ENCODE peak calls at places on chromosomes 7 and 10, in four cellular contexts. One of them, this sample, is unnamed.

GRCh38 chr7:115005942-115006341 is 84.0 kb downstream of the MDFIC start:
- DNase-seq in lower leg skin: no peak
- DNase-seq in dorsolateral prefrontal cortex: no peak
- DNase-seq in A549: peak; percentile 48
- DNase-seq in this sample: no peak

GRCh38 chr7:99355098-99355497 is 19.4 kb upstream of the ARPC1B start:
- DNase-seq in lower leg skin: peak; percentile 10
- DNase-seq in dorsolateral prefrontal cortex: no peak
- DNase-seq in A549: no peak
- DNase-seq in this sample: no peak

GRCh38 chr10:113689574-113689973 is 9.9 kb downstream of the CASP7 start:
- DNase-seq in A549: no peak
- DNase-seq in lower leg skin: no peak
- DNase-seq in dorsolateral prefrontal cortex: no peak
- DNase-seq in this sample: no peak

GRCh38 chr7:83427929-83428328 is 221.0 kb downstream of the SEMA3E start:
- DNase-seq in A549: peak; percentile 6
- DNase-seq in dorsolateral prefrontal cortex: no peak
- DNase-seq in lower leg skin: no peak
- DNase-seq in this sample: no peak

GRCh38 chr7:20189852-20190251 is 27.3 kb downstream of the MACC1 start:
- DNase-seq in dorsolateral prefrontal cortex: no peak
- DNase-seq in A549: no peak
- DNase-seq in lower leg skin: no peak
- DNase-seq in this sample: no peak

GRCh38 chr7:6655636-6656385 is 18.7 kb downstream of the ZNF316 start:
- DNase-seq in lower leg skin: peak; percentile 78
- DNase-seq in A549: no peak
- DNase-seq in dorsolateral prefrontal cortex: peak; percentile 23
- DNase-seq in this sample: no peak

GRCh38 chr7:131010714-131011436 is 276.9 kb upstream of the KLF14 start:
- DNase-seq in dorsolateral prefrontal cortex: no peak
- DNase-seq in lower leg skin: no peak
- DNase-seq in A549: peak; percentile 56
- DNase-seq in this sample: no peak

GRCh38 chr7:884191-885003 is 8.0 kb downstream of the GET4 start:
- DNase-seq in dorsolateral prefrontal cortex: no peak
- DNase-seq in A549: no peak
- DNase-seq in lower leg skin: no peak
- DNase-seq in this sample: no peak

GRCh38 chr7:1694981-1695511 is 25.0 kb downstream of the ELFN1 start:
- DNase-seq in lower leg skin: peak; percentile 75
- DNase-seq in A549: no peak
- DNase-seq in dorsolateral prefrontal cortex: peak; percentile 28
- DNase-seq in this sample: no peak

GRCh38 chr7:129989466-129989865 is 36.7 kb upstream of the UBE2H start:
- DNase-seq in lower leg skin: no peak
- DNase-seq in dorsolateral prefrontal cortex: no peak
- DNase-seq in A549: no peak
- DNase-seq in this sample: no peak

GRCh38 chr7:139875821-139876241 is 46.8 kb downstream of the TBXAS1 start:
- DNase-seq in A549: peak; percentile 14
- DNase-seq in lower leg skin: peak; percentile 32
- DNase-seq in dorsolateral prefrontal cortex: no peak
- DNase-seq in this sample: no peak

GRCh38 chr7:76333388-76334101 is 25.2 kb downstream of the YWHAG start:
- DNase-seq in A549: no peak
- DNase-seq in dorsolateral prefrontal cortex: no peak
- DNase-seq in lower leg skin: no peak
- DNase-seq in this sample: no peak

GRCh38 chr7:38306136-38306535 is 32.7 kb upstream of the TARP start:
- DNase-seq in dorsolateral prefrontal cortex: no peak
- DNase-seq in A549: no peak
- DNase-seq in lower leg skin: no peak
- DNase-seq in this sample: no peak

GRCh38 chr10:62017141-62017870 is 115.8 kb downstream of the ARID5B start:
- DNase-seq in lower leg skin: no peak
- DNase-seq in A549: no peak
- DNase-seq in dorsolateral prefrontal cortex: no peak
- DNase-seq in this sample: peak; percentile 40

GRCh38 chr10:29136401-29136800 is 152.5 kb upstream of the LYZL1 start:
- DNase-seq in A549: no peak
- DNase-seq in lower leg skin: no peak
- DNase-seq in dorsolateral prefrontal cortex: no peak
- DNase-seq in this sample: no peak

GRCh38 chr7:2010101-2010500 is 222.6 kb downstream of the MAD1L1 start:
- DNase-seq in lower leg skin: no peak
- DNase-seq in dorsolateral prefrontal cortex: no peak
- DNase-seq in A549: no peak
- DNase-seq in this sample: no peak

GRCh38 chr10:6833458-6834011 is 253.5 kb upstream of the PRKCQ start:
- DNase-seq in lower leg skin: no peak
- DNase-seq in A549: peak; percentile 33
- DNase-seq in dorsolateral prefrontal cortex: no peak
- DNase-seq in this sample: no peak

GRCh38 chr7:36673703-36674102 is 50.6 kb downstream of the AOAH start:
- DNase-seq in dorsolateral prefrontal cortex: no peak
- DNase-seq in lower leg skin: no peak
- DNase-seq in A549: no peak
- DNase-seq in this sample: no peak

GRCh38 chr7:37908221-37908788 is 8.3 kb downstream of the SFRP4 start:
- DNase-seq in A549: no peak
- DNase-seq in lower leg skin: no peak
- DNase-seq in dorsolateral prefrontal cortex: no peak
- DNase-seq in this sample: no peak

GRCh38 chr10:77531441-77532001 is 106.1 kb downstream of the KCNMA1 start:
- DNase-seq in A549: peak; percentile 82
- DNase-seq in lower leg skin: no peak
- DNase-seq in dorsolateral prefrontal cortex: peak; percentile 55
- DNase-seq in this sample: no peak

GRCh38 chr7:148791506-148791905 is 92.6 kb downstream of the EZH2 start:
- DNase-seq in lower leg skin: no peak
- DNase-seq in dorsolateral prefrontal cortex: no peak
- DNase-seq in A549: no peak
- DNase-seq in this sample: no peak

GRCh38 chr7:140674899-140675701 is 2.4 kb downstream of the ADCK2 start:
- DNase-seq in A549: peak; percentile 60
- DNase-seq in lower leg skin: peak; percentile 78
- DNase-seq in dorsolateral prefrontal cortex: peak; percentile 36
- DNase-seq in this sample: no peak

GRCh38 chr7:55527314-55527713 is 45.0 kb downstream of the VOPP1 start:
- DNase-seq in lower leg skin: no peak
- DNase-seq in A549: no peak
- DNase-seq in dorsolateral prefrontal cortex: no peak
- DNase-seq in this sample: no peak

GRCh38 chr7:73933091-73933490 is 72.1 kb downstream of the TMEM270 start:
- DNase-seq in lower leg skin: no peak
- DNase-seq in dorsolateral prefrontal cortex: no peak
- DNase-seq in A549: no peak
- DNase-seq in this sample: no peak

GRCh38 chr7:133314084-133314483 is 61.2 kb downstream of the EXOC4 start:
- DNase-seq in lower leg skin: no peak
- DNase-seq in A549: no peak
- DNase-seq in dorsolateral prefrontal cortex: no peak
- DNase-seq in this sample: no peak
- TF ChIP-seq CTCF in lower leg skin: no peak
- TF ChIP-seq CTCF in A549: no peak
- TF ChIP-seq CTCF in dorsolateral prefrontal cortex: no peak
- TF ChIP-seq CTCF in this sample: no peak

DNA sequence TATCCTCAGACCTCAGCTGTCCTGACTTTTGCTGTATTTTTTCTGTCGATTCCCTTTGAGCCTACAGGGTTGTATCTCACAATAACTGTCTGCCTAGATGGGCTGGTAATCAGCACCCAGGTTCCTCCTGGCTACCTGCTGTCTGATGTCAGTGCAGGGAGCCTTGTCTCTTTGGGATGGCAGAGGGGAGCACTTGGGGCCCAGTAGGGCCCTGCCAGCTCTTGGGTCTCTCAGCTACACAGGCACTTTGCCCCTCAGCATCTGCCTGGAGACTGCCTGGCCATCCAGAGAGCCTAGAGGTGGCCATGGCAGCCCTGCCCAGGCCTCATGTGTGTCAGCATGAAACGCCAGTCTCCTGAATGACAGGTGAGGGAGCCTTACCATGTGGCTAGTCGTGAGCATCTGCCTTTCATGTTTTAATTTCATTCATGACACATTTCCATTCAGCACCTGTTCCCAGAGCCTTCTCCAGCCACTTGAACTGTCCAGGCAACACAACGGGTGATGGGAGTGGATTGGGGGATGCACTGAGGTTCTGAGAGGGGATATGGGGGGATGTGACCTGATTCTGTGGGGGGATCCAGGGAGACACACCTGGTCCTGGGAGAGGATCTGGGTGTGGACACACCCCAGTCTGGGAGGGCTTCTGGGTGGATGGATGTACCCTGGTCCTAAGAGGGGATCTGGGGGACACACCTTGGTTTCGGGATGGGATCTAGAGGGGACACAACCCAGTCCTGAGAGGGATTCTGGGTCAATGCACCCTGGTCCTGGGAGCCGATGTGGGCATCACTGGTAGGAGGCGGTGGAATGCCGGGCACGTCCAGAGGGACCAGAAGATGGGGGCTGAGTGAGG is 21.9 kb downstream of the ADCY1 start:
- DNase-seq in dorsolateral prefrontal cortex: no peak
- DNase-seq in A549: no peak
- DNase-seq in lower leg skin: peak; percentile 75
- DNase-seq in this sample: no peak
- TF ChIP-seq CTCF in dorsolateral prefrontal cortex: no peak
- TF ChIP-seq CTCF in A549: no peak
- TF ChIP-seq CTCF in lower leg skin: no peak
- TF ChIP-seq CTCF in this sample: no peak

DNA sequence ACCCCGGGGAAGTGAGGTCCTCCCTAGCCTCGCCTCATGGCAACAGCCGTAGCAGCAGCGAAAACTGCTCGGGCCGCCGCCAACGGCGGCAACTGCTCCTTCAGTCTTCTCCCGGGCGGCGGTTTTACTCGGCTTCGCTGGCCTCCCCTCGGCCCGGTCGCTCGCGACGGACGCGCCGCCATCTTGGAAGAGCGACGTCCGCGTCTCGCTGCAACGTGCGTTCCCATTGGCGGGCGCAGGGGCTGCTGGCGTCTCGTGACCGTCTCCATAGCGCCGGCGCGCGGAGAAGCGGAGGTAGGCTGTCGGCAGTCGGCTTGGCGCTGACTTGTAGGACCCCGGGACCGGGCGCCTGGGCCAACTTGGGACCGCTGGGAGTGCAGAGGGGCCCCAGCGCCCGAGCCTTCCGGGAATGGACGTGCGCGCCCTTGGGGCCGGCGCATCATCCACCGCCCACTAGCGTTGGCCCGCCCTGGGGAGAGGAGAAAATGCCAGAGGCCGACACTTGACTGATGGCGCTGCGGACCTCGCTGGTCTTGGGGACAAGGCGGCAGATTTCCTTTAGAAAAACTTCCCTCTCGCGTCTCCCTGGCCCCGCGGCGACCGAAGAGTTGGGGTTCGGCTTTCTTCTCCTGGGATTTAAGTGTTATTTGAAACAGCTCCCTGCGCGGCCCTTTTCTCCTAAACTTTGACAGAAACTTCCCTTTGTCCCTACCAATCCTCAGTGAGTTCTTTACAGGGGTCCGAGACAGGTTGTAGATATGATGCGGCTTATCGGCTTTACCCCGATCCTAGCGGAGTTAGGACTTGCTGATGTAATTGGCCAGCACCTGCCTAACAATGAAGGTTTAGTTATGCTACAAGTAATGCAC is at the start of gene SNX13:
- DNase-seq in lower leg skin: peak; percentile 98
- DNase-seq in dorsolateral prefrontal cortex: peak; percentile 93
- DNase-seq in A549: peak; percentile 93
- DNase-seq in this sample: peak; percentile 84
- TF ChIP-seq CTCF in lower leg skin: no peak
- TF ChIP-seq CTCF in dorsolateral prefrontal cortex: peak; percentile 59
- TF ChIP-seq CTCF in A549: peak; percentile 27
- TF ChIP-seq CTCF in this sample: no peak

GRCh38 chr10:30411263-30411662 is 22.7 kb upstream of the MAP3K8 start:
- DNase-seq in lower leg skin: no peak
- DNase-seq in dorsolateral prefrontal cortex: no peak
- DNase-seq in A549: no peak
- DNase-seq in this sample: no peak
- TF ChIP-seq CTCF in lower leg skin: no peak
- TF ChIP-seq CTCF in dorsolateral prefrontal cortex: no peak
- TF ChIP-seq CTCF in A549: no peak
- TF ChIP-seq CTCF in this sample: no peak

GRCh38 chr10:57506414-57507094 is 761.1 kb downstream of the IPMK start:
- DNase-seq in A549: no peak
- DNase-seq in dorsolateral prefrontal cortex: no peak
- DNase-seq in lower leg skin: no peak
- DNase-seq in this sample: no peak

GRCh38 chr10:57513637-57514036 is 754.1 kb downstream of the IPMK start:
- DNase-seq in A549: no peak
- DNase-seq in lower leg skin: no peak
- DNase-seq in dorsolateral prefrontal cortex: no peak
- DNase-seq in this sample: no peak

DNA sequence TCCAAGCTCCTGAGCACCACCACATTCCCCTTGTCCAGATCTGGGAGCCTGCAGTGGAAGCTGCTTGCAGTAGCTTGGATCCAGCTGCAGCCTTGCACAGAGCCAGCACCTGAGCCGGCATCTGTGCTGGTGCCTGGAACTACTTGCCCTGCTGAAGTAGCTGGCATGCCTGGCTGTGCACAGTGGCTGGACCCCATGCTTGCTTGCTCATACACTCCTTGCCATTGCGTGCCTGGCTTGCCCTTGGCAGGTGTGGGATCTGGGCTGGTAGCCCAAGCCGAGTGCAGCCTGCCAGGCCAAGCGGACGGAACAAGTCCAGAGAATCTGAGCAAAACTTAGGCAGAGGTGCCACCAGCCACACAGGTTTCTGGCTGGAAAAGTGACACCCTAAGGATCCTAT is 759.9 kb downstream of the IPMK start:
- DNase-seq in dorsolateral prefrontal cortex: no peak
- DNase-seq in lower leg skin: no peak
- DNase-seq in A549: no peak
- DNase-seq in this sample: no peak
- TF ChIP-seq CTCF in dorsolateral prefrontal cortex: no peak
- TF ChIP-seq CTCF in lower leg skin: no peak
- TF ChIP-seq CTCF in A549: no peak
- TF ChIP-seq CTCF in this sample: no peak

GRCh38 chr10:44984671-44985101 is 6.1 kb upstream of the DEPP1 start:
- DNase-seq in A549: no peak
- DNase-seq in lower leg skin: peak; percentile 80
- DNase-seq in dorsolateral prefrontal cortex: no peak
- DNase-seq in this sample: no peak
- TF ChIP-seq CTCF in A549: no peak
- TF ChIP-seq CTCF in lower leg skin: no peak
- TF ChIP-seq CTCF in dorsolateral prefrontal cortex: no peak
- TF ChIP-seq CTCF in this sample: no peak

GRCh38 chr7:51000956-51001355 is 218.3 kb upstream of the GRB10 start:
- DNase-seq in A549: peak; percentile 24
- DNase-seq in lower leg skin: no peak
- DNase-seq in dorsolateral prefrontal cortex: no peak
- DNase-seq in this sample: no peak
- TF ChIP-seq CTCF in A549: no peak
- TF ChIP-seq CTCF in lower leg skin: no peak
- TF ChIP-seq CTCF in dorsolateral prefrontal cortex: no peak
- TF ChIP-seq CTCF in this sample: no peak

This sample was measured in activated B cell treated with CpG ODN at 0.5 μM for 24 hours.